ENCODE peak calls at places on chromosomes 1 and 21, in four cellular contexts. S is HTR-8/SVneo, Z is MV-4-11, G is AG08395. H is an unnamed sample.

GRCh38 chr21:45289655-45290515 is 2.2 kb upstream of the POFUT2 start:
- DNase-seq in G (no peak), Z (no peak), S (no peak), H (no peak)

GRCh38 chr21:31908106-31909031 is 35.5 kb downstream of the HUNK start:
- DNase-seq in Z (no peak), G (peak; percentile 75), S (no peak), H (no peak)

GRCh38 chr1:194723067-194723466 is 1536.7 kb upstream of the B3GALT2 start:
- DNase-seq in S (no peak), Z (no peak), G (no peak), H (no peak)

GRCh38 chr1:164712131-164713031 is 153.4 kb downstream of the PBX1 start:
- DNase-seq in S (no peak), G (peak; percentile 47), Z (no peak), H (no peak)

GRCh38 chr21:44293551-44294231 is 6.2 kb upstream of the PFKL start:
- DNase-seq in G (no peak), S (no peak), Z (no peak), H (no peak)

GRCh38 chr1:192809286-192810252 is 730 bp downstream of the RGS2 start:
- DNase-seq in G (peak; percentile 53), S (peak; percentile 27), Z (peak; percentile 33), H (no peak)

GRCh38 chr1:1402081-1402900 is 3.2 kb upstream of the CCNL2 start:
- DNase-seq in G (peak; percentile 66), Z (peak; percentile 51), S (no peak), H (no peak)

GRCh38 chr1:111236379-111236778 is 8.9 kb downstream of the CHI3L2 start:
- DNase-seq in G (no peak), S (no peak), Z (no peak), H (no peak)

GRCh38 chr1:42973304-42973703 is 14.6 kb upstream of the SLC2A1 start:
- DNase-seq in S (no peak), Z (no peak), G (no peak), H (no peak)

GRCh38 chr1:33547574-33547973 is 75.1 kb downstream of the ZSCAN20 start:
- DNase-seq in Z (no peak), G (no peak), S (no peak), H (no peak)

GRCh38 chr1:185632659-185633428 is 101.3 kb upstream of the HMCN1 start:
- DNase-seq in S (no peak), Z (peak; percentile 99), G (peak; percentile 73), H (no peak)

GRCh38 chr21:42191064-42191463 is 27.9 kb upstream of the ABCG1 start:
- DNase-seq in Z (no peak), S (no peak), G (no peak), H (no peak)

GRCh38 chr1:246497331-246497915 is 9.7 kb downstream of the SMYD3 start:
- DNase-seq in G (peak; percentile 66), Z (peak; percentile 68), S (no peak), H (no peak)

GRCh38 chr21:17532292-17532691 is 19.4 kb downstream of the CXADR start:
- DNase-seq in S (no peak), G (no peak), Z (no peak), H (no peak)

GRCh38 chr1:184986250-184986649 is 11.9 kb upstream of the NIBAN1 start:
- DNase-seq in S (no peak), G (peak; percentile 43), Z (no peak), H (no peak)

GRCh38 chr1:59013276-59013927 is 229.6 kb upstream of the JUN start:
- DNase-seq in Z (peak; percentile 10), S (no peak), G (peak; percentile 70), H (no peak)

GRCh38 chr1:40919475-40920011 is 57.4 kb upstream of the CITED4 start:
- DNase-seq in S (no peak), Z (no peak), G (no peak), H (peak; percentile 80)

GRCh38 chr1:245085508-245086095 is 69.2 kb upstream of the KIF26B start:
- DNase-seq in G (peak; percentile 93), Z (no peak), S (peak; percentile 71), H (no peak)

GRCh38 chr1:234994411-234995295 is 134.0 kb downstream of the TOMM20 start:
- DNase-seq in Z (no peak), G (no peak), S (no peak), H (no peak)

GRCh38 chr1:6113745-6114144 is 66.4 kb downstream of the CHD5 start:
- DNase-seq in G (no peak), Z (no peak), S (no peak), H (no peak)

GRCh38 chr1:94269921-94270320 is 32.5 kb upstream of the ARHGAP29 start:
- DNase-seq in G (no peak), S (no peak), Z (no peak), H (no peak)

GRCh38 chr1:228487336-228488106 is at the start of gene RNF187:
- DNase-seq in S (peak; percentile 93), Z (no peak), G (peak; percentile 88), H (no peak)